ENCODE peak calls at places on chromosomes 7 and 10, in five cellular contexts. U is astrocyte, O is SK-N-SH, E is PC-3, X is fibroblast of lung. Y is an unnamed sample.

GRCh38 chr7:151051108-151051507 is 2.8 kb downstream of the ASIC3 start:
- DNase-seq in U (peak), O (no peak), E (no peak), X (peak), Y (no peak)

GRCh38 chr10:31426425-31426824 is 107.4 kb downstream of the ZEB1 start:
- DNase-seq in U (peak), O (no peak), E (peak), X (peak), Y (no peak)

GRCh38 chr10:131784363-131785120 is 116.3 kb upstream of the PPP2R2D start:
- DNase-seq in U (no peak), O (no peak), E (no peak), X (no peak), Y (peak)

GRCh38 chr7:47326808-47327207 is 255.1 kb downstream of the TNS3 start:
- DNase-seq in U (peak), O (peak), E (no peak), X (peak), Y (peak)

GRCh38 chr10:62640386-62640785 is 164.1 kb upstream of the ADO start:
- DNase-seq in U (peak), O (no peak), E (peak), X (peak), Y (no peak)

GRCh38 chr10:45602082-45602730 is 70.4 kb downstream of the ZFAND4 start:
- DNase-seq in U (peak), O (no peak), E (no peak), X (peak), Y (no peak)

GRCh38 chr10:103854265-103854686 is 1.1 kb downstream of the SH3PXD2A start:
- DNase-seq in U (no peak), O (no peak), E (no peak), X (no peak), Y (no peak)

GRCh38 chr10:3195706-3196105 is 23.1 kb upstream of the PITRM1 start:
- DNase-seq in U (no peak), O (no peak), E (no peak), X (no peak), Y (no peak)

GRCh38 chr10:1402821-1403507 is 334.4 kb downstream of the ADARB2 start:
- DNase-seq in U (no peak), O (no peak), E (no peak), X (no peak), Y (no peak)

GRCh38 chr7:49927581-49927980 is 154.1 kb downstream of the VWC2 start:
- DNase-seq in U (no peak), O (no peak), E (no peak), X (no peak), Y (no peak)

DNA sequence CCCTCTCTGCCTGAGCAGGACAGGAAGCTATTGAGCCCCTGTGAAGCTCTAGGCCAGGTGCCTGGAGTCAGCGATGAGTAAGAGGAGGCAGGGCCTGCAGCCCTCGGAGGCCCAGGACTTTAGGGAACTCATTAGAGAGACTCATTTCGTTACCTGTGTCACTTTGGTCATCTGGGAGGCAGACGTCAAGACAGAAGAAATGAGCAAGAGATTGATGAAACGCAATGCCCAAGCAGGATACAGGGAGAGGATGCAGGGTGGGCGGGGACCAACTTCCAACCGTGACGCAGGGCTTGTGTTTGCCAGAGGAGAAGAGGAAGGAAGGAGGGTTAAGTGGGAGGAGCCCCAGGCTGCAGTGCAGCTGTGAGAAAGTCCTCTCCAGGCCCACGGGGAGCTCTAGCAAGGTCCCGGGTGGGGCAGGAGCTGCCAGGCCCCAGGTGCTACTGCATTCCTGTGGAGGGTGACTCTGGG is 26.4 kb upstream of the GNA12 start:
- DNase-seq in U (peak), O (peak), E (peak), X (peak), Y (peak)
- H3K27ac ChIP-seq in U (no peak), O (no peak), E (peak), X (no peak), Y (no peak)

GRCh38 chr10:12308976-12309375 is 40.4 kb upstream of the CAMK1D start:
- DNase-seq in U (no peak), O (no peak), E (no peak), X (no peak), Y (no peak)

DNA sequence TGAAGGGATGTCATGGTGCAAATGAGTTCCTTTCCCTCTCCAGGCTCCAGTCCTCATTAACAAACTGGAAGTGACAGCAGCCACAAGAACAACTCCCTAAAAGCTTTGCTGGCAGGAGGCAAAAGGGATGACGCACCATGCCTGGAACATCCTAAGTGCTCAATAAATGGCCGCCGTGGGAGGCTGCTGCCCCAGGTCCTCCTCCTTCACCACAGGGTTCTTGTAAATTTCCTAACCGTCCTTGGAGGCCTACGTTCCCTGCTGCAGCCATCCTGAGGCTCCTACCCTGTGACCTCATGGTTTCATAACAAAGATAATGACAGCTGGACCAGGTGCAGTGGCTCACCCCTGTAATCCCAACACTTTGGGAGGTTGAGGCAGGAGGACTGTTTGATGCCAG is 41.2 kb upstream of the CAMK1D start:
- DNase-seq in U (no peak), O (no peak), E (no peak), X (no peak), Y (peak)
- H3K4me3 ChIP-seq in U (no peak), O (no peak), E (no peak), X (no peak), Y (no peak)

GRCh38 chr10:129293991-129294700 is 172.9 kb upstream of the MGMT start:
- DNase-seq in U (no peak), O (no peak), E (no peak), X (no peak), Y (no peak)
- H3K9ac ChIP-seq in U (no peak), O (no peak), E (no peak), X (no peak), Y (no peak)

DNA sequence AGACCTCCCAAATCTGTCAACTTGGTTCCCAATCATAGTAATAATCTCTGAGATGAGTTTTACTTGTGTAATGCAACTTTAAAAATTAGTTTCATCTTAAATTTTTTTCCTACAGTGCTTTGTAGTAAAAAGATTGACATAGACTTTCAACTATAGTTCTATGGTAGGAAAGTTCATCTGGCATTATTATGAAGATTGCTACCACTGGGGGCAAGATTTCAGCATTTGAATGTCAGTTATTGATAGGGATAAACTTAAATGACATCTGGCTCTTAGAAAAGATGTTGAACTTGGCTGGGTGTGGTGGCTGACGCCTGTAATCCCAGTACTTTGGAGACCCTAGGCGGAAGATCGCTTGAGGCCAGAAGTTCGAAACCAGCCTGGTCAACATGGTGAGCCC is 1.4 kb upstream of the TRA2A start:
- DNase-seq in U (no peak), O (no peak), E (no peak), X (no peak), Y (no peak)
- H3K27ac ChIP-seq in U (no peak), O (no peak), E (no peak), X (no peak), Y (no peak)

GRCh38 chr7:96636342-96636865 is 73.2 kb downstream of the SEM1 start:
- DNase-seq in U (peak), O (no peak), E (no peak), X (peak), Y (no peak)
- H3K4me3 ChIP-seq in U (no peak), O (no peak), E (no peak), X (no peak), Y (no peak)

GRCh38 chr10:116324227-116324950 is at the start of gene CCDC172:
- DNase-seq in U (no peak), O (no peak), E (no peak), X (no peak), Y (peak)
- H3K9ac ChIP-seq in U (no peak), O (no peak), E (no peak), X (no peak), Y (no peak)

DNA sequence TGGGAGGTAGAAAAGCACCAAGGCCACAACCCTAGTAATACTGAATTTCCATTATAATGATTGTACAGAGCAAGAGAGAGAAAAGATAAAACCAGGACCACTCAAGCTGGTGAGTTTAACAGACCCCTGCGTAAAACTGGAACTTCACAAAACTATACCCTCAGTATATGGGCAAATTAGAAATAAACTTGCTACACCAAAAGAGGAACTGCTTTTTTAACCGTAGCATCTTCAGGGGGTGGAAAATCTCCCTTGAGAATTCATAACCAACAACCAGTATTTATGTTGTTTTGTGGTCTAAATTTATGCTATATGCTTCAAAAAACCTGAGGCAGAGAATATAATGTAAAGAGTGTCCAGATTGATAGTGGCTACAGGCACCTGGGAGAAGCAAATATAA is 171.2 kb downstream of the SGMS1 start:
- DNase-seq in U (no peak), O (no peak), E (no peak), X (no peak), Y (no peak)
- H3K27ac ChIP-seq in U (no peak), O (no peak), E (no peak), X (no peak), Y (no peak)

GRCh38 chr7:33129806-33130153 is 416 bp downstream of the BBS9 start:
- DNase-seq in U (no peak), O (no peak), E (no peak), X (no peak), Y (no peak)

GRCh38 chr7:33130184-33130583 is 820 bp downstream of the BBS9 start:
- DNase-seq in U (no peak), O (peak), E (no peak), X (no peak), Y (no peak)

GRCh38 chr7:33127085-33127484 is 2.3 kb upstream of the BBS9 start:
- DNase-seq in U (no peak), O (no peak), E (no peak), X (no peak), Y (no peak)

GRCh38 chr7:33128990-33129805 is at the start of gene BBS9:
- DNase-seq in U (peak), O (peak), E (peak), X (peak), Y (peak)

DNA sequence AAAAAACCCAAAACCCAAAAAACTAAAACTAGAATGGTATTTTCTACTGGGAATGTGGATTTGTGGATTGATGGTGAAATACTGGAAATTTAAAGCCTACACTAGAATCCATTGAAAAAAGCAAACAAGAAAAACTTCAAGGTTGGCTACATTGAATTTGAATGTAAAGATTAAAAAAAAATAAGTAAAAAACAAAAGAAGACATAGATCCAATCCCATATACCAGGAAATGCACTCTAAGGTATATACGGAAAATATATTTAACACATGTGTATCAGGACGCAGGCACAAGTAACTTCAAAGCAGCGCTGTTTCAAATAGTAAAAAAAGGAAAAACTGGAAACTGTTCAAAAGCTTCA is 754 bp upstream of the BBS9 start:
- DNase-seq in U (no peak), O (no peak), E (no peak), X (no peak), Y (no peak)
- H3K4me3 ChIP-seq in U (peak), O (peak), E (peak), X (peak), Y (peak)

Y was measured in kidney.